ENCODE peak calls at places on chromosomes 16 and 17, in four cellular contexts. L, D, O and E are unnamed samples.

GRCh38 chr17:66476014-66476413 is 173.6 kb downstream of the PRKCA start:
- DNase-seq in L (no peak), D (no peak), O (no peak), E (no peak)

GRCh38 chr17:76726766-76727718 is at the start of gene METTL23:
- DNase-seq in L (peak), D (no peak), O (peak), E (peak)

GRCh38 chr17:75864448-75864871 is 9.3 kb upstream of the WBP2 start:
- DNase-seq in L (no peak), D (peak), O (no peak), E (no peak)

GRCh38 chr16:56576585-56577299 is 11.9 kb downstream of the MT4 start:
- DNase-seq in L (peak), D (peak), O (peak), E (peak)

GRCh38 chr16:66474750-66475199 is 47.7 kb downstream of the BEAN1 start:
- DNase-seq in L (no peak), D (peak), O (no peak), E (no peak)

GRCh38 chr17:1830288-1830687 is 483 bp downstream of the RPA1 start:
- DNase-seq in L (peak), D (no peak), O (peak), E (no peak)

GRCh38 chr16:77223184-77223583 is 24.0 kb downstream of the SYCE1L start:
- DNase-seq in L (no peak), D (no peak), O (peak), E (no peak)

GRCh38 chr16:22008215-22009142 is 568 bp downstream of the MOSMO start:
- DNase-seq in L (no peak), D (no peak), O (peak), E (no peak)

GRCh38 chr17:70144260-70144846 is 25.0 kb upstream of the KCNJ2 start:
- DNase-seq in L (no peak), D (no peak), O (no peak), E (no peak)

GRCh38 chr17:1639549-1639948 is 6.0 kb downstream of the SCARF1 start:
- DNase-seq in L (no peak), D (no peak), O (no peak), E (no peak)

GRCh38 chr17:81245665-81246342 is 6.7 kb downstream of the NDUFAF8 start:
- DNase-seq in L (no peak), D (no peak), O (no peak), E (no peak)

GRCh38 chr16:48434653-48435318 is 49.6 kb upstream of the SIAH1 start:
- DNase-seq in L (no peak), D (no peak), O (no peak), E (no peak)

GRCh38 chr17:44738214-44738906 is 20.4 kb upstream of the ADAM11 start:
- DNase-seq in L (no peak), D (no peak), O (no peak), E (no peak)

GRCh38 chr16:7691533-7691932 is 358.9 kb downstream of the RBFOX1 start:
- DNase-seq in L (no peak), D (no peak), O (no peak), E (no peak)

GRCh38 chr17:47621293-47622178 is 28.2 kb upstream of the KPNB1 start:
- DNase-seq in L (peak), D (no peak), O (no peak), E (no peak)

GRCh38 chr16:68416057-68417046 is 32.0 kb downstream of the SMPD3 start:
- DNase-seq in L (peak), D (no peak), O (no peak), E (no peak)

GRCh38 chr16:11674001-11674817 is 6.0 kb downstream of the SNN start:
- DNase-seq in L (no peak), D (no peak), O (no peak), E (no peak)

GRCh38 chr17:9299695-9300094 is 275.9 kb downstream of the STX8 start:
- DNase-seq in L (no peak), D (no peak), O (no peak), E (no peak)

GRCh38 chr16:86708431-86708830 is 130.1 kb downstream of the FOXL1 start:
- DNase-seq in L (no peak), D (no peak), O (no peak), E (no peak)

GRCh38 chr17:75602644-75603043 is 15.0 kb downstream of the MYO15B start:
- DNase-seq in L (no peak), D (no peak), O (no peak), E (no peak)

GRCh38 chr17:82242698-82242976 is 13.8 kb downstream of the SLC16A3 start:
- DNase-seq in L (no peak), D (no peak), O (no peak), E (no peak)

GRCh38 chr17:50686494-50687199 is 21.1 kb downstream of the ANKRD40 start:
- DNase-seq in L (peak), D (no peak), O (no peak), E (no peak)

GRCh38 chr17:50283246-50283645 is 9.0 kb downstream of the TMEM92 start:
- DNase-seq in L (no peak), D (peak), O (no peak), E (no peak)

GRCh38 chr17:33057564-33057963 is 65.9 kb downstream of the SPACA3 start:
- DNase-seq in L (no peak), D (no peak), O (no peak), E (no peak)

GRCh38 chr17:70405492-70406220 is 236.3 kb downstream of the KCNJ2 start:
- DNase-seq in L (no peak), D (peak), O (no peak), E (no peak)

GRCh38 chr17:77577491-77577890 is 381.0 kb upstream of the TNRC6C start:
- DNase-seq in L (no peak), D (no peak), O (no peak), E (no peak)

GRCh38 chr16:81601008-81601428 is 156.4 kb downstream of the CMIP start:
- DNase-seq in L (no peak), D (no peak), O (no peak), E (no peak)

GRCh38 chr17:54736573-54736972 is 164.1 kb upstream of the TOM1L1 start:
- DNase-seq in L (no peak), D (no peak), O (no peak), E (no peak)

GRCh38 chr16:50473375-50473945 is 74.7 kb upstream of the NKD1 start:
- DNase-seq in L (no peak), D (peak), O (no peak), E (no peak)

GRCh38 chr16:55992551-55992950 is 117.4 kb upstream of the CES5A start:
- DNase-seq in L (no peak), D (no peak), O (no peak), E (no peak)

GRCh38 chr17:33751702-33752065 is 458.6 kb upstream of the ASIC2 start:
- DNase-seq in L (no peak), D (no peak), O (no peak), E (no peak)

GRCh38 chr16:80337786-80338185 is 203.0 kb upstream of the DYNLRB2 start:
- DNase-seq in L (no peak), D (no peak), O (no peak), E (no peak)

GRCh38 chr16:5490499-5490898 is 392.9 kb upstream of the EEF2KMT start:
- DNase-seq in L (peak), D (no peak), O (peak), E (peak)

GRCh38 chr17:83050651-83051422 is 28.6 kb upstream of the METRNL start:
- DNase-seq in L (peak), D (no peak), O (no peak), E (no peak)